ENCODE peak calls at places on chromosomes 4 and X, in seven cellular contexts. N, C, R, I, E, U and L are unnamed samples.

GRCh38 chr4:109676886-109677285 is 26.4 kb downstream of the CASP6 start:
- ATAC-seq in N (no peak), C (peak), R (no peak), I (no peak), E (no peak), U (no peak), L (no peak)

GRCh38 chr4:162847945-162848549 is 318.6 kb downstream of the NAF1 start:
- ATAC-seq in N (no peak), C (no peak), R (no peak), I (no peak), E (no peak), U (no peak), L (no peak)

GRCh38 chr4:156779046-156779445 is 192.6 kb downstream of the PDGFC start:
- ATAC-seq in N (no peak), C (no peak), R (no peak), I (no peak), E (no peak), U (no peak), L (no peak)

GRCh38 chr4:117755438-117755837 is 278.8 kb upstream of the NDST3 start:
- ATAC-seq in N (no peak), C (no peak), R (no peak), I (no peak), E (no peak), U (no peak), L (no peak)

GRCh38 chr4:74486905-74487304 is 42.0 kb downstream of the AREG start:
- ATAC-seq in N (no peak), C (no peak), R (no peak), I (no peak), E (no peak), U (peak), L (no peak)

GRCh38 chr4:59818656-59819055 is 1381.5 kb upstream of the ADGRL3 start:
- ATAC-seq in N (peak), C (peak), R (no peak), I (no peak), E (no peak), U (no peak), L (no peak)

GRCh38 chr4:13539047-13539720 is 5.1 kb downstream of the NKX3-2 start:
- ATAC-seq in N (no peak), C (no peak), R (no peak), I (no peak), E (no peak), U (no peak), L (no peak)

GRCh38 chrX:47523713-47524166 is 37.3 kb upstream of the ARAF start:
- ATAC-seq in N (no peak), C (peak), R (no peak), I (peak), E (peak), U (peak), L (no peak)

GRCh38 chr4:42371306-42372063 is 25.8 kb upstream of the SHISA3 start:
- ATAC-seq in N (peak), C (peak), R (no peak), I (peak), E (no peak), U (no peak), L (no peak)

GRCh38 chr4:123412700-123413512 is 16.3 kb downstream of the SPRY1 start:
- ATAC-seq in N (no peak), C (peak), R (no peak), I (no peak), E (no peak), U (no peak), L (no peak)

GRCh38 chr4:52942936-52943335 is 80.8 kb downstream of the RASL11B start:
- ATAC-seq in N (no peak), C (no peak), R (no peak), I (no peak), E (no peak), U (no peak), L (no peak)

GRCh38 chr4:70715097-70715496 is 6.7 kb upstream of the RUFY3 start:
- ATAC-seq in N (no peak), C (peak), R (no peak), I (no peak), E (no peak), U (no peak), L (peak)

GRCh38 chr4:56356650-56357049 is 30.6 kb downstream of the AASDH start:
- ATAC-seq in N (no peak), C (no peak), R (no peak), I (no peak), E (no peak), U (no peak), L (no peak)

GRCh38 chr4:10441512-10441911 is 15.7 kb downstream of the ZNF518B start:
- ATAC-seq in N (no peak), C (no peak), R (no peak), I (no peak), E (no peak), U (no peak), L (no peak)

GRCh38 chrX:46198858-46199257 is 346.4 kb downstream of the ZNF674 start:
- ATAC-seq in N (no peak), C (no peak), R (no peak), I (no peak), E (no peak), U (no peak), L (no peak)